ENCODE peak calls at places on chromosomes 3 and 15, in eight cellular contexts. Y is body of pancreas, F is mammary epithelial cell, V is cardiac muscle cell, J is breast epithelium, C is tibial nerve, K is psoas muscle, D is right lobe of liver. H is an unnamed sample.

GRCh38 chr3:14852721-14853120 is 34.0 kb downstream of the FGD5 start:
- DNase-seq in J (no peak), Y (no peak), F (no peak), D (no peak), V (no peak), C (no peak), K (no peak), H (no peak)

GRCh38 chr3:14525685-14526631 is 14.2 kb downstream of the GRIP2 start:
- DNase-seq in Y (no peak), K (no peak), F (peak; percentile 19), V (peak; percentile 53), C (no peak), J (no peak), D (no peak), H (no peak)

GRCh38 chr3:57127849-57128566 is 37.1 kb downstream of the IL17RD start:
- DNase-seq in D (no peak), K (no peak), F (no peak), J (no peak), C (peak; percentile 50), V (peak; percentile 41), Y (no peak), H (no peak)

GRCh38 chr3:159844801-159845261 is 143.8 kb upstream of the IL12A start:
- DNase-seq in Y (no peak), F (no peak), D (no peak), C (no peak), V (no peak), J (no peak), K (no peak), H (no peak)

GRCh38 chr3:141083226-141083625 is 32.1 kb downstream of the SPSB4 start:
- DNase-seq in F (no peak), Y (no peak), V (no peak), C (no peak), D (no peak), J (no peak), K (no peak), H (no peak)

GRCh38 chr3:76943058-76943457 is 96.8 kb upstream of the ROBO2 start:
- DNase-seq in C (no peak), V (no peak), D (no peak), K (no peak), J (no peak), F (no peak), Y (peak; percentile 24), H (no peak)

GRCh38 chr15:100338971-100339444 is 2.8 kb downstream of the ADAMTS17 start:
- DNase-seq in C (peak; percentile 85), F (peak; percentile 70), Y (peak; percentile 76), K (peak; percentile 49), J (peak; percentile 72), V (peak; percentile 91), D (peak; percentile 41), H (peak; percentile 42)

GRCh38 chr3:62178032-62178431 is 195.3 kb downstream of the FEZF2 start:
- DNase-seq in Y (no peak), C (no peak), K (no peak), V (no peak), F (no peak), J (no peak), D (no peak), H (no peak)

GRCh38 chr15:95365615-95366107 is 964.8 kb upstream of the NR2F2 start:
- DNase-seq in V (peak; percentile 77), Y (no peak), J (no peak), C (no peak), D (peak; percentile 20), F (no peak), K (no peak), H (no peak)

GRCh38 chr3:38985981-38986380 is 65.8 kb downstream of the SCN11A start:
- DNase-seq in K (no peak), J (no peak), Y (no peak), C (no peak), V (peak; percentile 6), D (no peak), F (no peak), H (no peak)

GRCh38 chr3:138439646-138440045 is 5.2 kb downstream of the ESYT3 start:
- DNase-seq in D (no peak), F (no peak), V (no peak), Y (no peak), K (no peak), J (no peak), C (no peak), H (no peak)

GRCh38 chr3:64728994-64729393 is 41.2 kb upstream of the ADAMTS9 start:
- DNase-seq in J (no peak), K (no peak), V (no peak), C (no peak), D (no peak), F (no peak), Y (no peak), H (no peak)

GRCh38 chr3:112038863-112039262 is 4.3 kb downstream of the TMPRSS7 start:
- DNase-seq in V (peak; percentile 14), D (no peak), Y (no peak), K (no peak), C (no peak), F (peak; percentile 53), J (no peak), H (no peak)

GRCh38 chr3:5251196-5251583 is 63.7 kb downstream of the EDEM1 start:
- DNase-seq in F (no peak), C (no peak), Y (no peak), D (no peak), V (no peak), J (no peak), K (no peak), H (no peak)

GRCh38 chr15:75234191-75234810 is 23.8 kb upstream of the GOLGA6C start:
- DNase-seq in V (no peak), K (peak; percentile 3), C (no peak), J (no peak), Y (no peak), D (no peak), F (no peak), H (no peak)

GRCh38 chr15:84099181-84099580 is 136.4 kb upstream of the GOLGA6L4 start:
- DNase-seq in F (peak; percentile 38), C (peak; percentile 15), V (peak; percentile 69), J (no peak), K (peak; percentile 18), Y (no peak), D (peak; percentile 21), H (peak; percentile 31)

GRCh38 chr3:107263269-107264021 is 113.8 kb upstream of the CCDC54 start:
- DNase-seq in D (no peak), K (no peak), Y (no peak), J (no peak), F (no peak), V (peak; percentile 71), C (no peak), H (no peak)

GRCh38 chr3:63559884-63560283 is 92.6 kb upstream of the SNTN start:
- DNase-seq in C (no peak), D (no peak), Y (no peak), V (peak; percentile 42), K (no peak), J (no peak), F (peak; percentile 60), H (no peak)

GRCh38 chr3:45611619-45612018 is 17.1 kb downstream of the LIMD1 start:
- DNase-seq in V (no peak), C (no peak), Y (no peak), J (peak; percentile 49), F (peak; percentile 86), K (no peak), D (no peak), H (no peak)

GRCh38 chr3:102053375-102053989 is 204.2 kb downstream of the NFKBIZ start:
- DNase-seq in F (peak; percentile 92), V (peak; percentile 50), J (no peak), D (no peak), C (no peak), Y (no peak), K (no peak), H (no peak)

GRCh38 chr3:72155391-72156064 is 370.6 kb upstream of the PROK2 start:
- DNase-seq in J (peak; percentile 37), V (peak; percentile 94), K (peak; percentile 60), C (peak; percentile 71), F (peak; percentile 56), Y (peak; percentile 22), D (peak; percentile 61), H (peak; percentile 33)

GRCh38 chr15:70062321-70062956 is 35.3 kb downstream of the TLE3 start:
- DNase-seq in J (peak; percentile 93), K (peak; percentile 59), V (peak; percentile 95), Y (peak; percentile 71), C (peak; percentile 61), D (no peak), F (no peak), H (peak; percentile 38)

DNA sequence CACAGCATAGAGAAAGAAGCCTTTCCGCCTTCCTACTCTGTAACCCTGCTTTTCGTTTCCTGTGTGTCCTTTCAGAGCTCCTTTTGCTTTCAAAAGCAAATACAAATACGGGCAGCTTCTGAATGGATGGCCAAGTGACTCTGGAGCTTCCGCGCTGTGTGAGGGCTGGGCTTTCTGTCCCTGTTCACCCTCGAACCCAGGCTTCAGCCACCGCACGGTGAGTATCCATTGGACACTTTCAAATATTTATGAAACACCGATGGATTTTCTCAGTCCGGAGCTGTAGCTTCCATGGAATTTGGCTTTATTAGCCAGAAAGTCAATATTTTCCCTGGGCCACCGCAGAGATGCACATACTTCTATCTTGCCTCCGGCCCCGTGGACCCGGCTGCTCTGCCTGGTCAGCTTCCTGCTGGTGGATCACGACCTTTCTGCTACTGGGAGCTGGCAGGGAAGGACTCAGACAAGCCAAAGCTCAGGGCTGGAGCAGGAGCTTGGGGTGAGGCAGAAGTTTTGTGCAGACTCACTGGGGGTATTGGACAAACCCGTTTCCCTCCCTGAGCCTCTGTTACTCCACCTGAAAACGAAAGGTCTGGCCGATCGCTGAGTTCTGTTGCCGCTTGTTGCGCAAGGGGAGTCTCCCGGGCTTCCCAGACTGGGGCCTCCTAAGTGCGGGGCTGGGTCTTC is 63.6 kb downstream of the LINGO1 start:
- DNase-seq in Y (no peak), V (peak; percentile 65), K (no peak), C (peak; percentile 9), F (peak; percentile 8), J (peak; percentile 27), D (peak; percentile 62), H (peak; percentile 44)
- H3K27ac ChIP-seq in Y (peak overlapping the region; percentile 26), V (peak overlapping the region; percentile 56), K (no peak overlapping the region), C (peak overlapping the region; percentile 47), F (no peak overlapping the region), J (peak overlapping the region; percentile 82), D (peak overlapping the region; percentile 12), H (no peak overlapping the region)

GRCh38 chr15:47514251-47514652 is 203.1 kb upstream of the SEMA6D start:
- DNase-seq in F (peak; percentile 48), Y (no peak), J (no peak), D (no peak), C (no peak), K (no peak), V (peak; percentile 61), H (no peak)
- H3K9me3 ChIP-seq in F (no peaks in the 10 kb centered on the region), Y (no peaks in the 10 kb centered on the region), J (no peaks in the 10 kb centered on the region), D (no peaks in the 10 kb centered on the region), C (no peaks in the 10 kb centered on the region), K (no peaks in the 10 kb centered on the region), V (no peaks in the 10 kb centered on the region), H (no peaks in the 10 kb centered on the region)

GRCh38 chr3:31562525-31562924 is 29.8 kb downstream of the STT3B start:
- DNase-seq in K (no peak), C (no peak), J (no peak), D (no peak), Y (no peak), V (no peak), F (no peak), H (no peak)
- H3K4me3 ChIP-seq in K (no peak overlapping the region), C (no peak overlapping the region), J (no peak overlapping the region), D (no peak overlapping the region), Y (no peak overlapping the region), V (no peak overlapping the region), F (no peak overlapping the region), H (no peak overlapping the region)

DNA sequence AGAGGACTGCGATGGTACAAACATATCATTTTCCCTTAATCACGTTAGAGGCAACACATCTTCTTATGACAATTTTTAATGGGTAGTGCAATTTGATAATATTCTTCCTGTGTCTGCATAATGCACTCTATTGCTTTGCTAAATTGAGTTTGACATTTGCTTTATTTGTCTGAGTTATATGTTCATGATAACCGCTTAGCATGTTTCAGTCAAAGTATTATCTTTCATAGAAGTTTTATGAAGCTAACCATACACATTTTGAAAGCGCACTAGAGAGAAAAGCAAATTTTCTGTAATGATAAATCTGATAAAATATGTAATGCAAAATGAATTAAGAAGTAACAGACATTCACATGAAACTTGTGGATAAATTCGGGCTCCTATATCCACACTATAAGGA is 1276.9 kb downstream of the ZPLD1 start:
- DNase-seq in C (no peak), V (no peak), D (no peak), J (no peak), Y (no peak), K (no peak), F (no peak), H (no peak)
- H3K27ac ChIP-seq in C (no peak overlapping the region), V (no peak overlapping the region), D (no peak overlapping the region), J (no peak overlapping the region), Y (no peak overlapping the region), K (no peak overlapping the region), F (no peak overlapping the region), H (no peak overlapping the region)